ENCODE peak calls at places on chromosome 12, in four cellular contexts. U, R, G and E are unnamed samples.

GRCh38 chr12:124754949-124755800 is 108.5 kb downstream of the SCARB1 start:
- DNase-seq in G (no peak), U (no peak), R (no peak), E (no peak)

GRCh38 chr12:78403681-78404080 is 460.9 kb upstream of the SYT1 start:
- DNase-seq in R (no peak), G (no peak), U (no peak), E (no peak)

GRCh38 chr12:95396849-95397498 is 77.0 kb upstream of the METAP2 start:
- DNase-seq in R (no peak), U (no peak), G (peak; percentile 15), E (no peak)

GRCh38 chr12:90280564-90281058 is 572.0 kb upstream of the ATP2B1 start:
- DNase-seq in G (no peak), U (peak; percentile 52), R (no peak), E (no peak)

GRCh38 chr12:15151141-15152091 is 69.8 kb downstream of the RERG start:
- DNase-seq in G (peak; percentile 5), U (no peak), R (no peak), E (no peak)

GRCh38 chr12:56007892-56008471 is 10.9 kb downstream of the SUOX start:
- DNase-seq in R (no peak), G (no peak), U (no peak), E (peak; percentile 20)

GRCh38 chr12:3673960-3674708 is 78.8 kb downstream of the CRACR2A start:
- DNase-seq in G (no peak), U (no peak), R (no peak), E (no peak)

GRCh38 chr12:122067966-122068365 is 10.6 kb upstream of the MLXIP start:
- DNase-seq in U (peak; percentile 56), R (no peak), G (no peak), E (no peak)

GRCh38 chr12:15122349-15122748 is 98.9 kb downstream of the RERG start:
- DNase-seq in G (no peak), U (no peak), R (no peak), E (no peak)

GRCh38 chr12:9758119-9758518 is 2.6 kb downstream of the CD69 start:
- DNase-seq in G (no peak), R (no peak), U (no peak), E (no peak)

GRCh38 chr12:123270380-123271181 is 1.1 kb downstream of the CDK2AP1 start:
- DNase-seq in R (peak; percentile 73), G (peak; percentile 23), U (no peak), E (peak; percentile 22)

GRCh38 chr12:71556881-71557280 is 106.8 kb downstream of the ZFC3H1 start:
- DNase-seq in R (no peak), U (no peak), G (peak; percentile 18), E (no peak)

GRCh38 chr12:112111931-112112330 is 3.3 kb upstream of the NAA25 start:
- DNase-seq in U (no peak), G (no peak), R (no peak), E (no peak)

GRCh38 chr12:85688837-85689236 is 147.4 kb downstream of the RASSF9 start:
- DNase-seq in R (no peak), G (no peak), U (no peak), E (no peak)

GRCh38 chr12:7127916-7128626 is 618 bp downstream of the RBP5 start:
- DNase-seq in U (no peak), G (peak; percentile 74), R (no peak), E (no peak)

GRCh38 chr12:19530631-19531020 is 91.3 kb downstream of the AEBP2 start:
- DNase-seq in G (no peak), U (no peak), R (no peak), E (no peak)

GRCh38 chr12:42143401-42144173 is 1.1 kb downstream of the GXYLT1 start:
- DNase-seq in R (no peak), G (no peak), U (no peak), E (no peak)

GRCh38 chr12:117342682-117343081 is 18.7 kb downstream of the NOS1 start:
- DNase-seq in U (no peak), R (no peak), G (no peak), E (no peak)

GRCh38 chr12:126668538-126668937 is 1598.4 kb upstream of the TMEM132C start:
- DNase-seq in U (no peak), R (no peak), G (no peak), E (no peak)

GRCh38 chr12:22935090-22935489 is 310.1 kb downstream of the ETNK1 start:
- DNase-seq in G (no peak), U (no peak), R (no peak), E (peak; percentile 47)

GRCh38 chr12:10557766-10558165 is 52.1 kb downstream of the EIF2S3B start:
- DNase-seq in R (no peak), U (peak; percentile 63), G (no peak), E (no peak)

GRCh38 chr12:105641742-105642141 is 311.3 kb downstream of the C12orf75 start:
- DNase-seq in G (no peak), R (no peak), U (no peak), E (no peak)

GRCh38 chr12:113684053-113684907 is 212.6 kb upstream of the LHX5 start:
- DNase-seq in R (no peak), U (no peak), G (no peak), E (no peak)
- TF ChIP-seq FOXK2 in R (no peak), U (no peak), G (no peak), E (no peak)

DNA sequence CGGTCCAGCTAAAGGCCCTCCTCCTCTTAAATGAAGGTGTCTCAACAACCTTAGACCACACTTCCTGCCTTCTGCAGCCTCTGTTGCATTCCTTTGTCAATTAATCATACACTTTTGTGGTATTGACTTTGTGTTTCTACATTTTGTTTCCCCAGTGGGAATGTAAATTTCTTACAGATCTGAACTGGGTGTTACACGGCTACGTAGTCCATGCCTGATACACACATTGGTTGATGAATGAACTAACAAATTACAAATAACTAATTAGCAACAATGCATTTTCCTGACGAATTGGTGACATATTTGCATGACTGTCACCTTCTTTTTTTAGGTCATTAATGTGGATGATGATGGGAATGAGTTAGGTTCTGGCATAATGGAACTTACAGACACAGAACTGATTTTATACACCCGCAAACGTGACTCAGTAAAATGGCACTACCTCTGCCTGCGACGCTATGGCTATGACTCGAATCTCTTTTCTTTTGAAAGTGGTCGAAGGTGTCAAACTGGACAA is 15.2 kb upstream of the CCT2 start:
- DNase-seq in U (no peak), R (no peak), G (no peak), E (no peak)
- TF ChIP-seq FOXK2 in U (no peak), R (no peak), G (no peak), E (no peak)

GRCh38 chr12:101855364-101855884 is 22.0 kb upstream of the DRAM1 start:
- DNase-seq in U (no peak), G (peak; percentile 25), R (peak; percentile 76), E (no peak)

GRCh38 chr12:101854747-101855146 is 22.6 kb upstream of the DRAM1 start:
- DNase-seq in R (no peak), U (no peak), G (no peak), E (no peak)

GRCh38 chr12:101859664-101860607 is 17.4 kb upstream of the DRAM1 start:
- DNase-seq in R (no peak), U (no peak), G (no peak), E (no peak)

GRCh38 chr12:101856030-101856429 is 21.4 kb upstream of the DRAM1 start:
- DNase-seq in G (no peak), R (no peak), U (no peak), E (no peak)

DNA sequence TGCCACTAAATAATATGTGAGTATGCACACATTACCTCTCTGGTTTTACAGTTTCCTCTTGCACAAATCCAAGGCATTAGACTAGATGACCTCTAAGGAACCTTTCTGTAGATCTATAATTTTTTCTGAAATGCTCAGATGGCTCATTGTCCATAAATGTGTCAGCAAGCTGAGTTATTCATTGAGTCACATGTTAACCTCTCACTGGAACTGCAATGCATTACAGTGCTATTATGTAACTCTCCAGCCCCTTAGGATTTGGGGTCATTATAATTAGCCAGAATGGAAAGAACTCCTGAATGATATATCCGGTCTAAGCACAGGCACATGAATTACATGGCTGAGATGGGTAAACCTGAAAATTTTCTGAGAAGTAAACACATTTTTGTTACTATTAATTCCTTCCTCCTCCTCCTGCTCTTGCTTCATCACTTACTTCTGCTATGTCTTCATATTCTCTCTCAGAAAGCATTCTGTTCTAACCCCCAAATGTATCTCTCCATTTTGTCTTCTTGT is 20.3 kb upstream of the DRAM1 start:
- DNase-seq in G (no peak), R (no peak), U (no peak), E (peak; percentile 9)
- TF ChIP-seq FOXK2 in G (no peak), R (no peak), U (no peak), E (no peak)

GRCh38 chr12:103909811-103910210 is 20.4 kb upstream of the HSP90B1 start:
- DNase-seq in U (no peak), G (no peak), R (no peak), E (no peak)

GRCh38 chr12:103915306-103915705 is 14.9 kb upstream of the HSP90B1 start:
- DNase-seq in U (no peak), G (no peak), R (no peak), E (no peak)

GRCh38 chr12:103908877-103909276 is 21.3 kb upstream of the HSP90B1 start:
- DNase-seq in U (no peak), G (no peak), R (no peak), E (no peak)

GRCh38 chr12:103912069-103912468 is 18.1 kb upstream of the HSP90B1 start:
- DNase-seq in G (no peak), U (no peak), R (no peak), E (no peak)

GRCh38 chr12:103913100-103913499 is 17.1 kb upstream of the HSP90B1 start:
- DNase-seq in U (no peak), R (peak; percentile 27), G (no peak), E (no peak)
- TF ChIP-seq FOXK2 in U (no peak), R (no peak), G (no peak), E (no peak)

GRCh38 chr12:113622410-113622809 is 150.7 kb upstream of the LHX5 start:
- DNase-seq in U (no peak), R (peak; percentile 41), G (no peak), E (no peak)

GRCh38 chr12:113630625-113631024 is 159.0 kb upstream of the LHX5 start:
- DNase-seq in G (no peak), U (no peak), R (no peak), E (no peak)

GRCh38 chr12:113620437-113620976 is 148.8 kb upstream of the LHX5 start:
- DNase-seq in R (no peak), U (no peak), G (no peak), E (no peak)

DNA sequence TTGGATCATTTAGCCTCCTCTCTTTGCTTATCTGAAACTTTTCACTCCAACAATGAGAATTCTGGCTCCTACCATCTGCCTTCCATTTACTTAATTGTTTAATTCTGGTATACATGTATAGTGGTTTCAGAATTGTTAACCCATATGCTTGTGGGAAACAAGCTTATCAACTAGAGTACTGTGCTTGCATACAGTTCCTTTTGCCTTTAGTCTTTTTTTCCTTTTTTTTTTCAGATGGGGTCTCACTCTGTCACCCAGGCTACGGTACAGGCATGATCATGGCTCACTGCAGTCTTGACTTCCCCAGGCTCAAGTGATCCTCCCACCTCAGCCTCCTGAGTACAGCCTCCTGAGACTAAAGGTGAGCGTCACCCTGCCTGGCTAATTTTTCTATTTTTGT is 153.8 kb upstream of the LHX5 start:
- DNase-seq in R (no peak), G (no peak), U (no peak), E (no peak)
- TF ChIP-seq FOXK2 in R (no peak), G (no peak), U (no peak), E (no peak)

GRCh38 chr12:109988903-109989302 is 7.3 kb downstream of the GIT2 start:
- DNase-seq in R (no peak), U (no peak), G (no peak), E (no peak)
- TF ChIP-seq FOXK2 in R (no peak), U (no peak), G (no peak), E (no peak)